ENCODE peak calls at places on chromosomes 7 and 10, in eight cellular contexts. U, P, G, E, L, V, C and A are unnamed samples.

GRCh38 chr10:29681700-29682444 is 47.1 kb upstream of the SVIL start:
- DNase-seq in U (no peak), P (no peak), G (no peak), E (no peak), L (no peak), V (no peak), C (peak), A (no peak)

GRCh38 chr10:7408494-7409044 is 2.3 kb downstream of the SFMBT2 start:
- DNase-seq in U (peak), P (peak), G (no peak), E (peak), L (no peak), V (peak), C (no peak), A (no peak)

GRCh38 chr7:2510909-2511768 is 8.4 kb upstream of the LFNG start:
- DNase-seq in U (no peak), P (no peak), G (no peak), E (peak), L (peak), V (peak), C (peak), A (no peak)

GRCh38 chr7:1226155-1226901 is 6.3 kb upstream of the UNCX start:
- DNase-seq in U (no peak), P (no peak), G (no peak), E (peak), L (no peak), V (no peak), C (no peak), A (no peak)

GRCh38 chr7:88522771-88523316 is 216.2 kb upstream of the STEAP4 start:
- DNase-seq in U (no peak), P (no peak), G (no peak), E (peak), L (no peak), V (no peak), C (no peak), A (no peak)

GRCh38 chr10:29946953-29947700 is 112.3 kb downstream of the JCAD start:
- DNase-seq in U (no peak), P (no peak), G (peak), E (peak), L (no peak), V (peak), C (peak), A (peak)

GRCh38 chr10:93068411-93069244 is 5.1 kb upstream of the CYP26A1 start:
- DNase-seq in U (no peak), P (no peak), G (peak), E (peak), L (no peak), V (no peak), C (no peak), A (peak)

GRCh38 chr10:118163227-118163626 is 116.5 kb upstream of the RAB11FIP2 start:
- DNase-seq in U (no peak), P (no peak), G (no peak), E (peak), L (no peak), V (no peak), C (peak), A (no peak)

GRCh38 chr7:158992759-158993158 is 136.4 kb downstream of the DYNC2I1 start:
- DNase-seq in U (no peak), P (no peak), G (no peak), E (peak), L (no peak), V (no peak), C (no peak), A (no peak)

GRCh38 chr10:100167521-100168312 is 18.1 kb downstream of the ERLIN1 start:
- DNase-seq in U (no peak), P (no peak), G (peak), E (no peak), L (no peak), V (no peak), C (no peak), A (no peak)

GRCh38 chr7:369981-370621 is 80.1 kb downstream of the FOXL3 start:
- DNase-seq in U (no peak), P (no peak), G (no peak), E (no peak), L (no peak), V (peak), C (peak), A (no peak)